ENCODE peak calls at places on chromosome 13, in six cellular contexts. F, O, A, K, C and M are unnamed samples.

GRCh38 chr13:75415720-75416119 is 66.2 kb downstream of the TBC1D4 start:
- DNase-seq in F (peak), O (no peak), A (no peak), K (peak), C (no peak), M (no peak)

GRCh38 chr13:44764334-44764733 is 188.2 kb upstream of the TSC22D1 start:
- DNase-seq in F (no peak), O (no peak), A (peak), K (no peak), C (no peak), M (no peak)

GRCh38 chr13:112078216-112078615 is 11.3 kb downstream of the SOX1 start:
- DNase-seq in F (no peak), O (no peak), A (no peak), K (no peak), C (no peak), M (no peak)

GRCh38 chr13:78499802-78500201 is 103.5 kb downstream of the POU4F1 start:
- DNase-seq in F (no peak), O (no peak), A (no peak), K (no peak), C (no peak), M (no peak)

GRCh38 chr13:99813346-99814095 is 158.0 kb downstream of the ZIC5 start:
- DNase-seq in F (no peak), O (no peak), A (no peak), K (no peak), C (no peak), M (no peak)

GRCh38 chr13:21663197-21663596 is 7.7 kb upstream of the FGF9 start:
- DNase-seq in F (no peak), O (no peak), A (no peak), K (no peak), C (no peak), M (peak)

GRCh38 chr13:98598043-98598442 is 21.1 kb upstream of the STK24 start:
- DNase-seq in F (no peak), O (no peak), A (no peak), K (no peak), C (no peak), M (peak)

GRCh38 chr13:95588721-95589120 is 36.2 kb downstream of the CLDN10 start:
- DNase-seq in F (no peak), O (no peak), A (no peak), K (no peak), C (no peak), M (no peak)

GRCh38 chr13:72567566-72567965 is 159.9 kb downstream of the MZT1 start:
- DNase-seq in F (no peak), O (no peak), A (no peak), K (no peak), C (no peak), M (no peak)

GRCh38 chr13:47845981-47846380 is 155.1 kb downstream of the SUCLA2 start:
- DNase-seq in F (no peak), O (no peak), A (no peak), K (no peak), C (no peak), M (no peak)

GRCh38 chr13:114078501-114079451 is 53.6 kb downstream of the RASA3 start:
- DNase-seq in F (no peak), O (peak), A (peak), K (peak), C (peak), M (no peak)

GRCh38 chr13:52892925-52893324 is 44.5 kb upstream of the PCDH8 start:
- DNase-seq in F (no peak), O (no peak), A (no peak), K (no peak), C (peak), M (no peak)

GRCh38 chr13:51067376-51068125 is 43.5 kb downstream of the C13orf42 start:
- DNase-seq in F (no peak), O (no peak), A (no peak), K (no peak), C (no peak), M (no peak)

GRCh38 chr13:109773276-109773675 is 13.1 kb downstream of the IRS2 start:
- DNase-seq in F (no peak), O (no peak), A (no peak), K (peak), C (no peak), M (no peak)

GRCh38 chr13:32212420-32212819 is 102.7 kb downstream of the ZAR1L start:
- DNase-seq in F (no peak), O (no peak), A (no peak), K (peak), C (no peak), M (no peak)

GRCh38 chr13:76635232-76636021 is 250.8 kb downstream of the KCTD12 start:
- DNase-seq in F (no peak), O (no peak), A (no peak), K (peak), C (no peak), M (no peak)

GRCh38 chr13:34207334-34207733 is 389.4 kb downstream of the RFC3 start:
- DNase-seq in F (peak), O (no peak), A (no peak), K (peak), C (peak), M (no peak)

GRCh38 chr13:33797622-33798021 is 20.3 kb upstream of the RFC3 start:
- DNase-seq in F (no peak), O (no peak), A (no peak), K (peak), C (no peak), M (no peak)

GRCh38 chr13:75787249-75787940 is 151.3 kb downstream of the LMO7 start:
- DNase-seq in F (no peak), O (no peak), A (no peak), K (peak), C (no peak), M (no peak)

GRCh38 chr13:30869491-30869890 is 36.6 kb upstream of the MEDAG start:
- DNase-seq in F (no peak), O (no peak), A (no peak), K (no peak), C (no peak), M (no peak)

GRCh38 chr13:87208636-87209035 is 462.5 kb upstream of the SLITRK5 start:
- DNase-seq in F (no peak), O (no peak), A (no peak), K (no peak), C (no peak), M (no peak)

GRCh38 chr13:34943675-34944634 is 1.9 kb downstream of the NBEA start:
- DNase-seq in F (no peak), O (peak), A (no peak), K (no peak), C (no peak), M (no peak)